ENCODE peak calls at places on chromosomes 5 and 9, in nine cellular contexts. G is IMR-90, X is colonic mucosa, I is A549, U is osteoblast, D is heart left ventricle, Y is Peyer's patch, F is AG04450, Z is GM23338. W is an unnamed sample.

GRCh38 chr5:157384971-157385709 is 74.9 kb upstream of the NIPAL4 start:
- DNase-seq in G (peak), F (peak), Y (no peak), Z (peak), I (peak), U (peak), D (no peak), X (no peak), W (no peak)

GRCh38 chr9:4538107-4538506 is 47.8 kb downstream of the SLC1A1 start:
- DNase-seq in U (no peak), D (no peak), X (no peak), I (no peak), Y (no peak), F (no peak), Z (no peak), G (no peak), W (no peak)

GRCh38 chr5:109041319-109041718 is 293.6 kb downstream of the FER start:
- DNase-seq in I (no peak), D (no peak), X (no peak), Y (no peak), Z (no peak), U (no peak), G (no peak), F (no peak), W (no peak)

GRCh38 chr9:107943901-107944300 is 454.3 kb upstream of the KLF4 start:
- DNase-seq in X (no peak), U (no peak), D (no peak), Y (no peak), Z (no peak), F (no peak), I (no peak), G (no peak), W (no peak)

GRCh38 chr5:30113542-30113941 is 1079.9 kb upstream of the CDH6 start:
- DNase-seq in Z (no peak), G (no peak), Y (no peak), I (no peak), F (no peak), X (no peak), D (no peak), U (no peak), W (no peak)

GRCh38 chr9:79357185-79357584 is 214.6 kb upstream of the TLE4 start:
- DNase-seq in F (no peak), Y (no peak), Z (no peak), G (no peak), D (no peak), X (no peak), I (no peak), U (no peak), W (no peak)

GRCh38 chr9:98081477-98082219 is 25.1 kb downstream of the NANS start:
- DNase-seq in U (peak), F (no peak), G (peak), Y (no peak), I (peak), X (peak), Z (no peak), D (no peak), W (no peak)

GRCh38 chr9:127418037-127418471 is 6.1 kb upstream of the ZNF79 start:
- DNase-seq in F (no peak), Z (peak), D (no peak), X (no peak), I (peak), G (no peak), Y (no peak), U (no peak), W (no peak)

GRCh38 chr9:126030716-126031115 is 283.5 kb downstream of the PBX3 start:
- DNase-seq in U (no peak), I (no peak), Y (no peak), G (no peak), Z (no peak), X (no peak), D (peak), F (no peak), W (no peak)

GRCh38 chr9:84839538-84839937 is 170.0 kb downstream of the NTRK2 start:
- DNase-seq in Z (no peak), Y (no peak), X (no peak), I (no peak), U (no peak), D (no peak), G (no peak), F (no peak), W (no peak)

GRCh38 chr9:109968332-109968657 is 188.3 kb downstream of the PALM2AKAP2 start:
- DNase-seq in I (no peak), Z (no peak), G (peak), F (no peak), X (no peak), Y (no peak), D (no peak), U (no peak), W (no peak)

GRCh38 chr5:68230285-68230684 is 14.7 kb downstream of the PIK3R1 start:
- DNase-seq in G (no peak), I (no peak), Z (no peak), X (no peak), D (no peak), U (no peak), F (no peak), Y (no peak), W (no peak)

GRCh38 chr9:109143881-109144562 is 23.0 kb downstream of the FRRS1L start:
- DNase-seq in I (peak), U (peak), F (no peak), Z (peak), Y (no peak), X (no peak), G (peak), D (no peak), W (no peak)

GRCh38 chr9:89304479-89305188 is 6.4 kb upstream of the CKS2 start:
- DNase-seq in Y (no peak), G (no peak), D (no peak), I (no peak), U (no peak), X (no peak), F (no peak), Z (no peak), W (no peak)

GRCh38 chr9:38186372-38187115 is 117.5 kb upstream of the SHB start:
- DNase-seq in G (no peak), D (no peak), Z (no peak), U (no peak), X (no peak), I (peak), Y (no peak), F (no peak), W (no peak)

GRCh38 chr5:159781626-159782157 is 134.6 kb upstream of the ADRA1B start:
- DNase-seq in D (no peak), X (no peak), G (no peak), I (no peak), Z (no peak), U (no peak), F (no peak), Y (no peak), W (no peak)

GRCh38 chr5:38099205-38100144 is 158.9 kb upstream of the EGFLAM start:
- DNase-seq in Y (no peak), X (no peak), Z (peak), F (no peak), G (no peak), I (no peak), D (no peak), U (no peak), W (no peak)

GRCh38 chr9:98575379-98576346 is 133.1 kb downstream of the GABBR2 start:
- DNase-seq in G (peak), Z (no peak), Y (no peak), U (peak), D (no peak), I (peak), X (no peak), F (peak), W (no peak)

GRCh38 chr5:139147743-139148079 is 50.5 kb downstream of the SIL1 start:
- DNase-seq in Z (no peak), D (no peak), G (peak), U (no peak), Y (no peak), F (no peak), X (peak), I (no peak), W (no peak)

GRCh38 chr5:96509721-96510383 is 76.8 kb upstream of the PCSK1 start:
- DNase-seq in Y (no peak), G (peak), U (peak), D (no peak), Z (no peak), I (peak), F (peak), X (no peak), W (no peak)

GRCh38 chr5:98839469-98840383 is 66.3 kb downstream of the RGMB start:
- DNase-seq in U (peak), F (no peak), I (peak), G (no peak), Z (peak), D (no peak), Y (no peak), X (peak), W (no peak)

GRCh38 chr5:108345541-108346171 is 36.2 kb downstream of the FBXL17 start:
- DNase-seq in F (peak), U (no peak), G (peak), I (peak), Z (peak), Y (no peak), X (no peak), D (no peak), W (no peak)

GRCh38 chr5:28896949-28897348 is 1858.6 kb upstream of the CDH9 start:
- DNase-seq in F (no peak), Y (no peak), G (no peak), I (peak), D (no peak), U (no peak), Z (peak), X (no peak), W (no peak)

GRCh38 chr5:59034498-59035186 is 451.8 kb downstream of the RAB3C start:
- DNase-seq in X (no peak), G (peak), Z (peak), Y (no peak), D (no peak), U (peak), I (peak), F (no peak), W (no peak)

GRCh38 chr5:150758534-150759333 is at the start of gene DCTN4:
- DNase-seq in Z (peak), D (peak), G (peak), I (peak), U (peak), X (peak), Y (peak), F (peak), W (peak)

GRCh38 chr5:150758210-150758533 is 645 bp downstream of the DCTN4 start:
- DNase-seq in G (peak), I (no peak), D (no peak), Z (no peak), F (no peak), U (no peak), X (no peak), Y (no peak), W (no peak)

GRCh38 chr5:150753863-150754262 is 5.0 kb downstream of the DCTN4 start:
- DNase-seq in U (no peak), F (no peak), D (no peak), Y (no peak), X (no peak), G (no peak), Z (no peak), I (no peak), W (no peak)

GRCh38 chr5:150759334-150759583 is 442 bp upstream of the DCTN4 start:
- DNase-seq in D (no peak), F (no peak), U (no peak), Z (no peak), Y (no peak), X (no peak), G (no peak), I (no peak), W (no peak)

GRCh38 chr5:150757087-150757649 is 1.6 kb downstream of the DCTN4 start:
- DNase-seq in Z (no peak), F (no peak), Y (no peak), D (no peak), G (no peak), I (no peak), X (no peak), U (no peak), W (no peak)
- H3K4me3 ChIP-seq in Z (peak), F (peak), Y (no peak), D (no peak), G (peak), I (peak), X (peak), U (peak), W (peak)

GRCh38 chr5:78548216-78548615 is 100.4 kb downstream of the LHFPL2 start:
- DNase-seq in I (no peak), G (no peak), X (no peak), Y (no peak), U (no peak), Z (no peak), D (no peak), F (no peak), W (no peak)
- H3K27ac ChIP-seq in I (peak), G (peak), X (peak), Y (peak), U (peak), Z (no peak), D (peak), F (peak), W (peak)

GRCh38 chr5:116575635-116576042 is 1.0 kb upstream of the SEMA6A start:
- DNase-seq in U (peak), G (no peak), F (no peak), D (no peak), Z (peak), I (no peak), Y (no peak), X (peak), W (no peak)

GRCh38 chr5:116573617-116574431 is 799 bp downstream of the SEMA6A start:
- DNase-seq in Z (no peak), F (no peak), I (peak), Y (no peak), U (peak), D (peak), G (no peak), X (peak), W (no peak)

GRCh38 chr5:116576043-116576713 is 1.6 kb upstream of the SEMA6A start:
- DNase-seq in I (peak), X (peak), D (peak), G (peak), U (peak), F (no peak), Z (peak), Y (peak), W (no peak)

GRCh38 chr5:116573279-116573616 is 1.4 kb downstream of the SEMA6A start:
- DNase-seq in X (peak), Z (no peak), Y (no peak), G (no peak), U (peak), F (no peak), D (no peak), I (peak), W (no peak)

GRCh38 chr5:116574682-116575634 is at the start of gene SEMA6A:
- DNase-seq in Z (peak), F (peak), G (peak), Y (peak), U (peak), X (peak), D (peak), I (peak), W (peak)
- TF ChIP-seq CTCF in Z (peak), F (no peak), G (no peak), Y (peak), U (no peak), X (no peak), D (no peak), I (no peak), W (no peak)

GRCh38 chr5:61659221-61659696 is 327.2 kb downstream of the ZSWIM6 start:
- DNase-seq in U (no peak), G (no peak), D (no peak), Y (no peak), I (no peak), F (no peak), X (peak), Z (peak), W (no peak)
- H3K4me3 ChIP-seq in U (no peak), G (no peak), D (no peak), Y (peak), I (no peak), F (no peak), X (no peak), Z (peak), W (no peak)

GRCh38 chr9:112586600-112587155 is 100.1 kb downstream of the KIAA1958 start:
- DNase-seq in X (no peak), F (peak), U (peak), Z (no peak), I (no peak), Y (no peak), D (no peak), G (peak), W (no peak)
- H3K27ac ChIP-seq in X (no peak), F (no peak), U (no peak), Z (no peak), I (no peak), Y (no peak), D (no peak), G (no peak), W (no peak)

GRCh38 chr9:100575006-100575405 is 2.9 kb upstream of the CAVIN4 start:
- DNase-seq in Y (no peak), F (no peak), D (no peak), X (no peak), Z (no peak), G (no peak), I (no peak), U (no peak), W (no peak)
- TF ChIP-seq CTCF in Y (no peak), F (no peak), D (no peak), X (no peak), Z (no peak), G (no peak), I (no peak), U (no peak), W (no peak)

GRCh38 chr5:148828461-148829247 is 2.2 kb downstream of the ADRB2 start:
- DNase-seq in G (peak), U (no peak), X (no peak), D (no peak), I (no peak), F (no peak), Y (no peak), Z (no peak), W (no peak)
- H3K4me3 ChIP-seq in G (peak), U (peak), X (peak), D (peak), I (no peak), F (peak), Y (peak), Z (no peak), W (peak)

DNA sequence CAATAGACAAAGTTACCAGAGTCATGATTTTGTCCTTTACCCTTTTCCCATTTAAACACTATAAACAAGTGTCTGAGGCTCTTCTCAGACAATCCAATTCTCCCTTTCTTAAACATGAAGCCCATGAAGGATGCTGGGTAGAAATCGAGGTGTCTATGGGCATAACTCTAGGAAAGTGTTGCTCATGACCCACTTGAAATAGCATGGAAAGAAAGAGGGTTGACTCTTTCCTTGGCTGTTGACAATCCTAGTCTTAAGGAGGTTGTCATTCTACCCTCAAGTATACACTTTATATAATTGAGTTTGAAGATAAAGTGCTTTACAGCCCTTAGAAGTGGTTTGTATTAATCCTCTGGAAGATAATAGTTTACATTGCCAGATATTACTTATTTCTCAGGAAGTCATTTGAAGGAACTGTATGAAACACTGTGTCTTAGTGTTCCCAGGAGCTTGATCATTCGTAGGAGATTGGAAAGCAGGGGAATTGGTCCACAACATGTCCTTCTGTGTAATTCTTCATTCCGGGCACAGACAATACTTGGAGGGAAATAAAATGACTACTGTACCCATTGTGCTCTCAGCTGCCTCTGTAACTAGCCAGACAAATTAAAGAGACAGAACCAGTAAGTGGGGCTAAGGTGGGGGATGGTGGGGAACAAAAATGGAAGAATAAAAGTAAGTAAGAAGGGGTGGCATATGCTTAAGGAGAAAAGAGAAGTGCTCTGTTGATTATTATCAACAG is 1078.3 kb upstream of the DMAC1 start:
- DNase-seq in I (no peak), G (no peak), X (no peak), D (no peak), Y (no peak), Z (no peak), U (no peak), F (no peak), W (no peak)
- H3K27ac ChIP-seq in I (no peak), G (no peak), X (no peak), D (no peak), Y (no peak), Z (no peak), U (no peak), F (no peak), W (no peak)